ENCODE peak calls at places on chromosome 12, in ten cellular contexts. B is astrocyte; F is uterus; W is right lobe of liver; Y is K562; X is foreskin keratinocyte; K is CD8-positive, alpha-beta T cell; D is cardiac muscle cell; P is fibroblast of lung; U is GM12878. G is an unnamed sample. For H3K4me1, the result is how much of the 10 kb centered on the place peaks cover.

GRCh38 chr12:52258335-52258901 is 16.0 kb upstream of the KRT86 start:
- DNase-seq in B (no peak), F (no peak), W (no peak), Y (no peak), X (no peak), K (no peak), D (peak), P (peak), U (no peak), G (peak)

GRCh38 chr12:558595-558994 is 98.9 kb downstream of the B4GALNT3 start:
- DNase-seq in B (no peak), F (no peak), W (no peak), Y (no peak), X (no peak), K (no peak), D (no peak), P (no peak), U (no peak), G (no peak)

GRCh38 chr12:32170437-32170998 is 63.9 kb downstream of the BICD1 start:
- DNase-seq in B (no peak), F (no peak), W (no peak), Y (no peak), X (no peak), K (no peak), D (no peak), P (no peak), U (no peak), G (no peak)

GRCh38 chr12:127632431-127632830 is 634.5 kb upstream of the TMEM132C start:
- DNase-seq in B (no peak), F (no peak), W (no peak), Y (no peak), X (no peak), K (no peak), D (no peak), P (no peak), U (no peak), G (no peak)

GRCh38 chr12:123115409-123116111 is 35.3 kb downstream of the PITPNM2 start:
- DNase-seq in B (peak), F (peak), W (no peak), Y (no peak), X (peak), K (no peak), D (no peak), P (peak), U (peak), G (no peak)

GRCh38 chr12:117501470-117501869 is 140.0 kb upstream of the NOS1 start:
- DNase-seq in B (no peak), F (no peak), W (peak), Y (no peak), X (no peak), K (no peak), D (no peak), P (no peak), U (no peak), G (no peak)

GRCh38 chr12:64318605-64319004 is 72.0 kb downstream of the C12orf56 start:
- DNase-seq in B (no peak), F (no peak), W (no peak), Y (no peak), X (no peak), K (no peak), D (no peak), P (peak), U (no peak), G (no peak)

GRCh38 chr12:54549774-54550451 is 512 bp downstream of the PDE1B start:
- DNase-seq in B (no peak), F (no peak), W (no peak), Y (no peak), X (peak), K (no peak), D (no peak), P (no peak), U (no peak), G (no peak)

GRCh38 chr12:121830134-121830533 is 26.3 kb downstream of the SETD1B start:
- DNase-seq in B (no peak), F (no peak), W (no peak), Y (no peak), X (no peak), K (no peak), D (no peak), P (no peak), U (no peak), G (no peak)

GRCh38 chr12:15842106-15842505 is 40.1 kb upstream of the STRAP start:
- DNase-seq in B (peak), F (no peak), W (no peak), Y (no peak), X (peak), K (no peak), D (no peak), P (peak), U (no peak), G (no peak)

GRCh38 chr12:120015313-120015712 is 26.3 kb downstream of the BICDL1 start:
- DNase-seq in B (no peak), F (no peak), W (no peak), Y (peak), X (no peak), K (no peak), D (no peak), P (no peak), U (peak), G (no peak)

GRCh38 chr12:82783456-82783855 is 96.8 kb downstream of the TMTC2 start:
- DNase-seq in B (no peak), F (no peak), W (no peak), Y (no peak), X (no peak), K (no peak), D (no peak), P (no peak), U (no peak), G (no peak)

GRCh38 chr12:10551375-10551774 is 45.7 kb downstream of the EIF2S3B start:
- DNase-seq in B (no peak), F (no peak), W (peak), Y (no peak), X (no peak), K (no peak), D (no peak), P (no peak), U (no peak), G (peak)

GRCh38 chr12:105444050-105444808 is 113.7 kb downstream of the C12orf75 start:
- DNase-seq in B (peak), F (no peak), W (no peak), Y (no peak), X (peak), K (no peak), D (no peak), P (no peak), U (no peak), G (no peak)

GRCh38 chr12:43282106-43282505 is 269.9 kb downstream of the ADAMTS20 start:
- DNase-seq in B (no peak), F (no peak), W (no peak), Y (no peak), X (no peak), K (no peak), D (peak), P (peak), U (no peak), G (peak)

GRCh38 chr12:14910090-14910915 is 24.6 kb upstream of the MGP start:
- DNase-seq in B (peak), F (no peak), W (no peak), Y (no peak), X (peak), K (no peak), D (no peak), P (no peak), U (no peak), G (no peak)

GRCh38 chr12:110993425-110993824 is 73.0 kb upstream of the MYL2 start:
- DNase-seq in B (no peak), F (no peak), W (no peak), Y (no peak), X (no peak), K (no peak), D (no peak), P (no peak), U (no peak), G (peak)

GRCh38 chr12:3770891-3771290 is 18.0 kb upstream of the CRACR2A start:
- DNase-seq in B (peak), F (no peak), W (no peak), Y (no peak), X (peak), K (no peak), D (no peak), P (peak), U (no peak), G (no peak)

GRCh38 chr12:69440016-69440415 is 30.2 kb upstream of the FRS2 start:
- DNase-seq in B (no peak), F (no peak), W (no peak), Y (no peak), X (no peak), K (no peak), D (no peak), P (no peak), U (no peak), G (no peak)

GRCh38 chr12:105825141-105825540 is 313.6 kb downstream of the NUAK1 start:
- DNase-seq in B (peak), F (no peak), W (no peak), Y (no peak), X (peak), K (no peak), D (no peak), P (no peak), U (no peak), G (no peak)

GRCh38 chr12:2092890-2093289 is 40.1 kb downstream of the CACNA1C start:
- DNase-seq in B (peak), F (no peak), W (no peak), Y (no peak), X (no peak), K (no peak), D (no peak), P (no peak), U (no peak), G (no peak)

GRCh38 chr12:78146365-78146772 is 315.7 kb downstream of the NAV3 start:
- DNase-seq in B (peak), F (no peak), W (no peak), Y (peak), X (no peak), K (no peak), D (peak), P (peak), U (no peak), G (peak)

GRCh38 chr12:122886161-122886560 is 9.8 kb downstream of the VPS37B start:
- DNase-seq in B (no peak), F (no peak), W (no peak), Y (no peak), X (no peak), K (no peak), D (no peak), P (no peak), U (no peak), G (no peak)

GRCh38 chr12:108611884-108612415 is 14.1 kb upstream of the TMEM119 start:
- DNase-seq in B (peak), F (no peak), W (no peak), Y (peak), X (peak), K (no peak), D (no peak), P (peak), U (no peak), G (peak)

GRCh38 chr12:55002355-55002754 is 17.4 kb upstream of the NEUROD4 start:
- DNase-seq in B (no peak), F (no peak), W (no peak), Y (no peak), X (no peak), K (no peak), D (no peak), P (no peak), U (no peak), G (no peak)

GRCh38 chr12:113924341-113924740 is 41.8 kb downstream of the RBM19 start:
- DNase-seq in B (no peak), F (no peak), W (no peak), Y (no peak), X (no peak), K (no peak), D (no peak), P (no peak), U (no peak), G (no peak)

GRCh38 chr12:108745641-108746040 is 14.3 kb upstream of the CORO1C start:
- DNase-seq in B (no peak), F (peak), W (no peak), Y (no peak), X (no peak), K (no peak), D (no peak), P (no peak), U (no peak), G (no peak)

GRCh38 chr12:99200711-99201384 is 446.7 kb upstream of the GARIN6 start:
- DNase-seq in B (peak), F (no peak), W (no peak), Y (no peak), X (peak), K (no peak), D (no peak), P (no peak), U (no peak), G (no peak)

GRCh38 chr12:121038861-121039654 is at the start of gene OASL:
- DNase-seq in B (no peak), F (no peak), W (peak), Y (no peak), X (peak), K (peak), D (no peak), P (peak), U (peak), G (peak)

GRCh38 chr12:132399092-132400010 is 70.0 kb upstream of the GALNT9 start:
- DNase-seq in B (no peak), F (no peak), W (peak), Y (no peak), X (no peak), K (no peak), D (no peak), P (no peak), U (no peak), G (no peak)

GRCh38 chr12:20950248-20950647 is 139.7 kb downstream of the SLCO1B3 start:
- DNase-seq in B (no peak), F (no peak), W (no peak), Y (peak), X (no peak), K (no peak), D (peak), P (no peak), U (peak), G (peak)

GRCh38 chr12:11951209-11951608 is 119.5 kb upstream of the BCL2L14 start:
- DNase-seq in B (no peak), F (no peak), W (no peak), Y (no peak), X (no peak), K (no peak), D (no peak), P (no peak), U (no peak), G (no peak)

GRCh38 chr12:50057000-50057841 is at the start of gene ASIC1:
- DNase-seq in B (peak), F (peak), W (peak), Y (peak), X (no peak), K (no peak), D (peak), P (peak), U (no peak), G (peak)

GRCh38 chr12:110247340-110248095 is 33.5 kb upstream of the ATP2A2 start:
- DNase-seq in B (no peak), F (no peak), W (peak), Y (no peak), X (peak), K (no peak), D (no peak), P (no peak), U (no peak), G (no peak)

GRCh38 chr12:66688836-66689439 is 10.1 kb upstream of the GRIP1 start:
- DNase-seq in B (no peak), F (no peak), W (peak), Y (no peak), X (no peak), K (peak), D (peak), P (peak), U (no peak), G (peak)

GRCh38 chr12:43063642-43064041 is 474.1 kb upstream of the PRICKLE1 start:
- DNase-seq in B (peak), F (no peak), W (no peak), Y (no peak), X (no peak), K (no peak), D (no peak), P (peak), U (no peak), G (no peak)

GRCh38 chr12:95114766-95115450 is 41.5 kb upstream of the NR2C1 start:
- DNase-seq in B (peak), F (no peak), W (no peak), Y (no peak), X (peak), K (no peak), D (no peak), P (no peak), U (no peak), G (no peak)

DNA sequence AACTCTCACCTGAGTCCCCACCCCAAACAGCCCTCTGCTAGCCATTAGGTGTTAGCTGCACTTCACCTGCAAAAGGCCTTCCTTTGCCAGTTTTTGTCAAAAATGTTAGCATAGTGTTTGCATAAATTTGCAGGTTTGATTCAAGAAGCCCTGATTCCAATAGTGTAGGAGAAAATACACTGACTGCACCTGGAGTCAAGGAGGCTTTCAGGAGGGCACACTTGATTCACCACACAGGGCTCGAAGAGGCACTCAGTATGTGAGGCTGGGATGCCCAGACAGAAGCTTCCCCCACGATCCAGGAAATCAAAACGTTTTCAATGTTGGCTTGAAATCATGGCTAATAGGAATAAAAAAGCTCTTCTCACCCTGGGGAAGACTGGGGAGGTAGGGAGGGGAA is 40.5 kb upstream of the DDX11 start:
- DNase-seq in B (no peak), F (no peak), W (no peak), Y (no peak), X (no peak), K (no peak), D (no peak), P (no peak), U (no peak), G (no peak)
- H3K4me1 ChIP-seq in B (under half), F (under half), W (under half), Y (under half), X (under half), K (under half), D (under half), P (under half), U (under half), G (under half)

GRCh38 chr12:106866426-106867080 is 89.2 kb upstream of the TMEM263 start:
- DNase-seq in B (peak), F (no peak), W (no peak), Y (no peak), X (no peak), K (no peak), D (no peak), P (peak), U (no peak), G (no peak)

GRCh38 chr12:106865685-106866084 is 90.0 kb upstream of the TMEM263 start:
- DNase-seq in B (no peak), F (no peak), W (no peak), Y (no peak), X (no peak), K (no peak), D (no peak), P (no peak), U (no peak), G (no peak)

GRCh38 chr12:106863185-106863584 is 88.7 kb downstream of the RIC8B start:
- DNase-seq in B (no peak), F (no peak), W (no peak), Y (no peak), X (no peak), K (no peak), D (no peak), P (peak), U (no peak), G (no peak)

DNA sequence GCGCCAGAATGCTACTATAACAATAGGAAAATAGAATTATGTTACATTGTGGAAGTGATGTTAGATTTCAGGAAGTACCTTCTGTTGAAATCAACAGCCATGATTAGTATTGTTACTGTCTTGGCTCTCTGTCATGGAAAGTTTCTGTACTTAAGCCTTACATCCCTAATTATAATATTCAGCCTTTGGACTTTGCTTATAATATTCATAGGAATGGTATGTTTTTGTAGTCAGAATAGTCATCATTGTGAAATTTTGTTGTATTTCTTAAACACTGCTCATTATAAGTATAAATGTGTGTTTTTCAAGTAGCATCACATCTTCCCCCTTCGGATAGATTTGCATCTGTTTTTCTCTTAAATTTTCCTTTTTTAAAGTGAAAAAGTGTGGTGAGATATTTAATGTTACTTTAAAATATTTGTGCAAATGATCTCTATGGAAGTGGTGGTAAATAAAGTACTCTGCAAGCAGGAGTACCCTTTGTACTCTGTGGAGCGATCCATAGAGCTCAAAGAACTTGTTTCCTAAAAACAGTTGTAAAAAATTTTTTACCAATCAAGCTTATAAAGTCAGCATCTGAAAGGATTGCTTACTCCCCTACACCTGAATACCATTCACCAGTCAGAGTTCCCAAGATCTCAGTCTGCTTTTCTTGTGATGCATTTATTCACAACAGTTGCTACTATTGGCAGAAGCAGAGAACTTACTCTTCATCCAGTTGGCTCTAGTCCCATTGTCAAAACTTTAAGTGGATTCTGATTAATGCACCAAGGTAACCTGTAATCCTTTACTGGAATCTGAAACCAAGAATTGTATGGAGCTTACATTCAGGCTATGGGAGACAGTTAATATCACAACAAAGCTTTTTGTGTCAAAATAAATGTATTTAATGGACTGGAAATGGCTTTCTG is 87.8 kb downstream of the RIC8B start:
- DNase-seq in B (peak), F (no peak), W (no peak), Y (no peak), X (peak), K (no peak), D (no peak), P (peak), U (no peak), G (no peak)
- TF ChIP-seq CTCF in B (no peak), F (no peak), W (no peak), Y (no peak), X (no peak), K (no peak), D (no peak), P (no peak), U (no peak), G (no peak)

GRCh38 chr12:27580561-27581330 is 56.7 kb downstream of the PPFIBP1 start:
- DNase-seq in B (no peak), F (no peak), W (no peak), Y (no peak), X (peak), K (no peak), D (no peak), P (no peak), U (no peak), G (no peak)

GRCh38 chr12:27585739-27586265 is 61.8 kb downstream of the PPFIBP1 start:
- DNase-seq in B (no peak), F (no peak), W (no peak), Y (no peak), X (no peak), K (no peak), D (no peak), P (no peak), U (no peak), G (no peak)

GRCh38 chr12:27583981-27584380 is 60.0 kb downstream of the PPFIBP1 start:
- DNase-seq in B (no peak), F (no peak), W (no peak), Y (no peak), X (no peak), K (no peak), D (no peak), P (no peak), U (no peak), G (no peak)

GRCh38 chr12:27578689-27579372 is 54.8 kb downstream of the PPFIBP1 start:
- DNase-seq in B (no peak), F (no peak), W (no peak), Y (no peak), X (no peak), K (no peak), D (peak), P (no peak), U (no peak), G (no peak)

GRCh38 chr12:27583057-27583797 is 59.2 kb downstream of the PPFIBP1 start:
- DNase-seq in B (no peak), F (no peak), W (no peak), Y (no peak), X (no peak), K (no peak), D (no peak), P (peak), U (no peak), G (no peak)
- H3K4me1 ChIP-seq in B (under half), F (under half), W (under half), Y (under half), X (half or more), K (under half), D (under half), P (under half), U (under half), G (under half)

DNA sequence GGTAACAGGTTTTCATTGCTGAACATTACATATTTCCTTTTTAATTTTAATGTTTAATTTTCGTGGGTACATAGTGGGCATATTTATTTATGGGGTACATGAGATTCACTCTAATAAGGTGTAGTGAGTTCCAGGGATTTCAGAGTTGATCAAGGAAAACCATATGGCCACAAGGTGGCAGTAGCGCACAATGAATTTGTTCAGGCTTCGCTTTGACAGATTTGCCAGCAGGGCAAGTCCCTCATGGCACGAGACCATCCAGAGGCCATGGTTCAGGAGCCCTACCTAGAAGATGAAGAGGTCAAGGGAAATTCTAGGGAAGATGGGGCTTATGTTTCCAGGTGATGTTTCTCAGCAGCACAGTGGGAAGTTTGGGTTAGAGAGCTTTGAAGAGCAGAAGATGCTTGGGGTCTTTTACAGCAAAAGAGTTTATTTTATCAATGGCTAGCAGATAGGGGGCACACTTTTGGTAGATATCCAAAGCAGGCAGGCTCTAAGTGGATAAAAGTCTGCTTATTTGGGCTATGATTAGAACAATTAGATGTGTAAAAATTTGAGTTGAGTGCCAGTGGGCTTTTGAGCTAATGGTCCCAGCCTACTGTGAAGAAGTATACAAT is 1004.4 kb downstream of the AACS start:
- DNase-seq in B (peak), F (no peak), W (no peak), Y (peak), X (peak), K (no peak), D (peak), P (peak), U (no peak), G (peak)
- TF ChIP-seq CTCF in B (peak), F (no peak), W (peak), Y (peak), X (peak), K (no peak), D (peak), P (peak), U (peak), G (peak)

G was measured in SK-N-SH.